ENCODE peak calls at places on chromosomes 3 and 15, in six cellular contexts. G is HL-60, A is A549, L is foreskin fibroblast, M is T follicular helper cell, R is iPS-NIHi11. I is an unnamed sample.

GRCh38 chr3:149701977-149702350 is 44.1 kb upstream of the WWTR1 start:
- DNase-seq in G (no peak), A (no peak), R (no peak), M (no peak), L (no peak), I (no peak)

GRCh38 chr3:13574798-13575451 is 26.0 kb downstream of the FBLN2 start:
- DNase-seq in M (no peak), G (no peak), L (peak), R (no peak), A (no peak), I (no peak)

GRCh38 chr3:161069441-161070251 is 35.5 kb downstream of the B3GALNT1 start:
- DNase-seq in A (peak), G (peak), R (peak), M (no peak), L (peak), I (peak)

GRCh38 chr15:67998599-67999122 is 55.5 kb upstream of the PIAS1 start:
- DNase-seq in R (no peak), A (peak), L (peak), M (no peak), G (no peak), I (no peak)

GRCh38 chr3:183500349-183500748 is 55.2 kb downstream of the KLHL6 start:
- DNase-seq in L (no peak), A (no peak), M (no peak), R (no peak), G (no peak), I (no peak)

GRCh38 chr3:179446501-179446900 is 4.8 kb downstream of the GNB4 start:
- DNase-seq in L (peak), A (peak), M (no peak), G (no peak), R (no peak), I (no peak)

GRCh38 chr3:65828706-65829105 is 210.0 kb downstream of the MAGI1 start:
- DNase-seq in M (no peak), A (no peak), L (peak), G (no peak), R (no peak), I (no peak)

GRCh38 chr3:30655187-30655812 is 48.9 kb downstream of the TGFBR2 start:
- DNase-seq in A (no peak), G (no peak), M (no peak), R (no peak), L (no peak), I (no peak)

GRCh38 chr15:42858999-42859789 is 61.4 kb downstream of the TTBK2 start:
- DNase-seq in A (no peak), L (no peak), M (no peak), R (no peak), G (no peak), I (peak)

GRCh38 chr3:134473868-134474546 is 11.8 kb downstream of the ANAPC13 start:
- DNase-seq in L (peak), M (peak), A (peak), R (peak), G (no peak), I (peak)

GRCh38 chr3:71689305-71689704 is 35.9 kb downstream of the EIF4E3 start:
- DNase-seq in L (no peak), A (no peak), M (no peak), G (no peak), R (no peak), I (no peak)

GRCh38 chr3:114093596-114093995 is 37.1 kb downstream of the QTRT2 start:
- DNase-seq in L (peak), R (no peak), M (no peak), G (peak), A (peak), I (peak)

GRCh38 chr3:108060331-108060730 is 30.5 kb downstream of the CD47 start:
- DNase-seq in R (no peak), G (no peak), L (no peak), M (no peak), A (no peak), I (peak)

GRCh38 chr15:33729648-33730047 is 238.6 kb upstream of the CHRM5 start:
- DNase-seq in R (peak), L (peak), G (no peak), A (peak), M (no peak), I (no peak)

GRCh38 chr15:62505761-62506160 is 340.7 kb upstream of the C2CD4B start:
- DNase-seq in L (peak), M (no peak), R (no peak), A (peak), G (no peak), I (no peak)

GRCh38 chr15:74531144-74531811 is 9.7 kb upstream of the ARID3B start:
- DNase-seq in G (no peak), R (peak), A (no peak), L (peak), M (no peak), I (peak)

GRCh38 chr3:71442648-71443047 is 140.9 kb downstream of the FOXP1 start:
- DNase-seq in L (no peak), A (no peak), M (no peak), R (no peak), G (no peak), I (no peak)

GRCh38 chr3:118505784-118506183 is 528.9 kb downstream of the IGSF11 start:
- DNase-seq in L (no peak), R (no peak), M (no peak), A (no peak), G (no peak), I (no peak)

GRCh38 chr3:174436367-174436766 is 422.8 kb upstream of the NAALADL2 start:
- DNase-seq in R (no peak), L (no peak), G (no peak), A (no peak), M (no peak), I (no peak)

GRCh38 chr3:42090973-42091731 is at the start of gene TRAK1:
- DNase-seq in R (no peak), L (peak), A (no peak), G (no peak), M (no peak), I (peak)

GRCh38 chr15:60469893-60470641 is 8.9 kb downstream of the ICE2 start:
- DNase-seq in L (peak), A (peak), R (no peak), G (peak), M (no peak), I (no peak)

GRCh38 chr3:137061186-137061585 is 103.4 kb downstream of the IL20RB start:
- DNase-seq in L (no peak), M (no peak), G (no peak), A (no peak), R (no peak), I (no peak)

GRCh38 chr15:74656935-74657535 is 38.8 kb downstream of the EDC3 start:
- DNase-seq in M (no peak), A (no peak), L (no peak), G (no peak), R (no peak), I (no peak)

GRCh38 chr3:59784164-59784563 is 734.3 kb upstream of the CFAP20DC start:
- DNase-seq in M (no peak), A (no peak), L (no peak), R (peak), G (no peak), I (no peak)